ENCODE peak calls at places on chromosome 1, in eight cellular contexts. R, G, Z, D, V, B, O and S are unnamed samples.

GRCh38 chr1:236143104-236143948 is 987 bp downstream of the GPR137B start:
- DNase-seq in B (peak), O (peak), D (peak), V (peak), Z (no peak), R (no peak), G (no peak), S (peak)

GRCh38 chr1:47184090-47184735 is 5.6 kb downstream of the PDZK1IP1 start:
- DNase-seq in O (no peak), G (no peak), R (no peak), Z (no peak), D (peak), V (no peak), B (no peak), S (no peak)

GRCh38 chr1:205356424-205357151 is at the start of gene KLHDC8A:
- DNase-seq in O (no peak), B (no peak), D (no peak), Z (no peak), V (no peak), G (no peak), R (no peak), S (peak)

GRCh38 chr1:239321877-239322276 is 64.5 kb upstream of the CHRM3 start:
- DNase-seq in Z (no peak), O (no peak), V (no peak), G (no peak), D (no peak), B (no peak), R (no peak), S (no peak)

GRCh38 chr1:39117985-39118384 is 86.5 kb upstream of the MACF1 start:
- DNase-seq in Z (no peak), B (no peak), R (no peak), O (peak), G (no peak), D (no peak), V (no peak), S (no peak)

GRCh38 chr1:111334169-111334568 is 43.5 kb downstream of the CHIA start:
- DNase-seq in G (no peak), R (no peak), O (peak), V (peak), Z (peak), B (peak), D (peak), S (peak)

GRCh38 chr1:40768146-40768990 is 15.2 kb upstream of the KCNQ4 start:
- DNase-seq in G (no peak), O (no peak), D (no peak), B (no peak), R (no peak), V (no peak), Z (no peak), S (no peak)

GRCh38 chr1:78055565-78056132 is 9.9 kb downstream of the GIPC2 start:
- DNase-seq in R (no peak), O (no peak), B (no peak), V (no peak), D (no peak), G (no peak), Z (no peak), S (no peak)

GRCh38 chr1:234226106-234226818 is 147.0 kb upstream of the COA6 start:
- DNase-seq in V (no peak), Z (no peak), D (no peak), O (no peak), R (no peak), B (no peak), G (no peak), S (no peak)

GRCh38 chr1:52916241-52916975 is 5.1 kb downstream of the ECHDC2 start:
- DNase-seq in Z (no peak), B (no peak), V (no peak), G (no peak), O (no peak), R (no peak), D (no peak), S (no peak)

GRCh38 chr1:30788580-30789387 is 31.2 kb upstream of the LAPTM5 start:
- DNase-seq in D (no peak), O (no peak), B (peak), Z (no peak), V (no peak), R (no peak), G (no peak), S (peak)

GRCh38 chr1:111989531-111990025 is at the start of gene KCND3:
- DNase-seq in Z (no peak), D (no peak), V (peak), G (no peak), O (peak), R (peak), B (peak), S (peak)

GRCh38 chr1:165516469-165516868 is 27.3 kb upstream of the LRRC52 start:
- DNase-seq in R (no peak), Z (no peak), O (no peak), B (no peak), V (no peak), G (no peak), D (no peak), S (no peak)

GRCh38 chr1:61056674-61057439 is 25.5 kb upstream of the NFIA start:
- DNase-seq in D (peak), V (peak), G (no peak), B (peak), Z (no peak), R (peak), O (peak), S (peak)

DNA sequence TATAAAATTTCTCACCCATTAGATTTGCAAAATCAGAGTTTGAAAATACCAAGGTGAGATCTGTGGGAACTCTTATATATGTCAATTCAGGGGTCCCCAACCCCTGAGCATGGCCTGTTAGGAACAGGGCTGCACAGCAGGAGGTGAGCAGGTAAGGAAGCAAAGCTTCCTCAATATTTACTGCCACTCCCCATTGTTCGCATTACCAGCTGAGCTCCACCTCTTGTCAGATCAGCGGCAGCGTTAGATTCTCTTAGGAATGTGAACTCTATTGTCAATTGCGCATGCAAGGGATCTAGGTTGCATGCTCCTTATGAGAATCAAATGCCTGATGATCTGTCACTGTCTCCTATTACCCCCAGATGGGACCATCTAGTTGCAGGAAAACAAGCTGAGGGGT is 376.6 kb downstream of the LMO4 start:
- DNase-seq in V (no peak), Z (no peak), O (no peak), B (no peak), G (no peak), D (no peak), R (no peak), S (no peak)
- H3K4me3 ChIP-seq in V (no peak), Z (no peak), O (no peak), B (no peak), G (no peak), D (no peak), R (no peak), S (no peak)

GRCh38 chr1:181676269-181676668 is 193.0 kb downstream of the CACNA1E start:
- DNase-seq in Z (no peak), D (peak), V (peak), G (no peak), R (no peak), O (peak), B (peak), S (no peak)
- TF ChIP-seq CTCF in Z (no peak), D (peak), V (peak), G (peak), R (peak), O (no peak), B (no peak), S (no peak)

DNA sequence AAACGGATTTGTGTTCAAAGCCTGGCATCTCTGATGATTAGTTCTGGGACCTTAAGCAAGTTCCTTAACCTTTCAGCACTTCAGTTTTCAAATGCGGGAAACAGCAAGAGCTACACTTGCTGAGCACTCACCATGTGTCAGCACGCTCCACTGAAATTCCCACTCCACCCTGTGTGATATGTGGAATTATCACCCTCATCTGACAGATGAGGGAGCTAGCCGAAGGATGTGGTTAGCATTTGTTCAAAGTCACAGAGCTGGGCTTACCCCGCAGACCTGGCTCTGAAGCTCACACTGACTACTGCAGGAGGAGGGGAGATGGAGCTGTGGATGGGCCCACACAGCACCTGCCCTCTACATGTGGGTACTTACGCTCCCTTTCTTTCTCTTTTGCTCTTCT is 29.1 kb downstream of the IL12RB2 start:
- DNase-seq in Z (no peak), V (no peak), O (no peak), G (no peak), B (no peak), D (no peak), R (no peak), S (no peak)
- H3K4me3 ChIP-seq in Z (no peak), V (no peak), O (no peak), G (no peak), B (no peak), D (no peak), R (no peak), S (no peak)

DNA sequence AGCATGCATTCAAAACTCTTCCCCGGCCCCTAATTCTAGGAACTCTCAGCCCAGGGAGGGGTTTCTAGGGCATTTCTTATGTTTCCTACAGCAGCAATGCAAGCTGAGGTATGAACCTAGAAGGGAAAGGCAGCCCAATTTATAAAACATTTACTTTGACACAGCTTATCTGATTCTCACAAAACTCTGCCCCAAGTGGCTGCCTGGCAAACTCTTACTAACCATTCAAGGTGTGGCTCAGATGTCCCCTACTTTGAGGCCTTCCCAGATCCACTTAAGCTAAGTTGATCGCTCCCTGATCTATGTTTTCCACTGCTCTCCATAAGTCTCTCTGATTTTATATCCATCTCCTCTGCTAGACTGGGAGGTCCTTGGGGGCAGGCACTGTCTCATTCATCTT is 35.4 kb downstream of the AK2 start:
- DNase-seq in B (no peak), R (no peak), V (no peak), G (no peak), O (no peak), Z (no peak), D (peak), S (no peak)
- TF ChIP-seq CTCF in B (peak), R (no peak), V (no peak), G (no peak), O (peak), Z (peak), D (peak), S (peak)

GRCh38 chr1:163205513-163205912 is 2.8 kb upstream of the RGS5 start:
- DNase-seq in Z (no peak), G (no peak), D (no peak), R (no peak), O (peak), B (peak), V (peak), S (peak)

GRCh38 chr1:163203561-163203960 is 845 bp upstream of the RGS5 start:
- DNase-seq in Z (no peak), G (no peak), B (no peak), O (no peak), R (no peak), D (no peak), V (peak), S (no peak)

GRCh38 chr1:163202833-163203451 is at the start of gene RGS5:
- DNase-seq in R (no peak), O (peak), V (peak), G (no peak), B (peak), Z (no peak), D (no peak), S (peak)

GRCh38 chr1:163197022-163197421 is 5.7 kb downstream of the RGS5 start:
- DNase-seq in R (no peak), V (no peak), G (no peak), D (no peak), B (no peak), O (no peak), Z (no peak), S (no peak)

GRCh38 chr1:163201906-163202305 is 810 bp downstream of the RGS5 start:
- DNase-seq in G (no peak), D (no peak), B (no peak), V (no peak), O (no peak), R (no peak), Z (no peak), S (peak)
- H3K4me3 ChIP-seq in G (no peak), D (no peak), B (no peak), V (no peak), O (no peak), R (no peak), Z (peak), S (no peak)

GRCh38 chr1:57018119-57018518 is 52.3 kb upstream of the C8B start:
- DNase-seq in R (no peak), V (no peak), B (no peak), Z (no peak), G (no peak), O (no peak), D (no peak), S (no peak)

GRCh38 chr1:57015071-57015470 is 49.3 kb upstream of the C8B start:
- DNase-seq in B (no peak), O (no peak), D (no peak), G (no peak), V (no peak), Z (no peak), R (peak), S (no peak)

GRCh38 chr1:57017201-57017600 is 51.4 kb upstream of the C8B start:
- DNase-seq in D (no peak), G (no peak), O (no peak), R (no peak), B (peak), Z (no peak), V (peak), S (no peak)

GRCh38 chr1:57019240-57019805 is 53.5 kb upstream of the C8B start:
- DNase-seq in R (no peak), V (no peak), G (no peak), O (no peak), B (no peak), Z (no peak), D (no peak), S (no peak)

DNA sequence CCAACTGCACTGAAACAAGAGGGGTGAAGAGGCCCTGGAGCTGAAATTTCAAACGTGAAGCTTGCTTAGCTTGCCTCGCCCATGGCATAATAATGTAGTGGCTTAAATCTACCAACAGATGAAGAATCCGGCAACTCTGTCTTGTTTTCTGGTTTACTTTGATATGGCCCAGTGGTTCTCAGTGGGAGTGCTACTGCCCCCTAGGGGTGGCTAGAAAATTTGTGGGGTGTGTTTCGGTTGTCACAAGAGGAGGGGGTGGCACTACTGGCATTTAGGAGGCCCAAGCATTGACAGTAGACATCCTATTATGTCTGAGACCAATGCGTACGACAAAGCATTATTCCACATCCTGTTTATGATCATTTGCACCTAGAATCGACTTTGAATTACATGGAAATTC is 51.9 kb upstream of the C8B start:
- DNase-seq in R (no peak), O (peak), G (no peak), B (peak), Z (no peak), D (peak), V (no peak), S (peak)
- TF ChIP-seq CTCF in R (no peak), O (peak), G (peak), B (no peak), Z (peak), D (peak), V (peak), S (peak)

DNA sequence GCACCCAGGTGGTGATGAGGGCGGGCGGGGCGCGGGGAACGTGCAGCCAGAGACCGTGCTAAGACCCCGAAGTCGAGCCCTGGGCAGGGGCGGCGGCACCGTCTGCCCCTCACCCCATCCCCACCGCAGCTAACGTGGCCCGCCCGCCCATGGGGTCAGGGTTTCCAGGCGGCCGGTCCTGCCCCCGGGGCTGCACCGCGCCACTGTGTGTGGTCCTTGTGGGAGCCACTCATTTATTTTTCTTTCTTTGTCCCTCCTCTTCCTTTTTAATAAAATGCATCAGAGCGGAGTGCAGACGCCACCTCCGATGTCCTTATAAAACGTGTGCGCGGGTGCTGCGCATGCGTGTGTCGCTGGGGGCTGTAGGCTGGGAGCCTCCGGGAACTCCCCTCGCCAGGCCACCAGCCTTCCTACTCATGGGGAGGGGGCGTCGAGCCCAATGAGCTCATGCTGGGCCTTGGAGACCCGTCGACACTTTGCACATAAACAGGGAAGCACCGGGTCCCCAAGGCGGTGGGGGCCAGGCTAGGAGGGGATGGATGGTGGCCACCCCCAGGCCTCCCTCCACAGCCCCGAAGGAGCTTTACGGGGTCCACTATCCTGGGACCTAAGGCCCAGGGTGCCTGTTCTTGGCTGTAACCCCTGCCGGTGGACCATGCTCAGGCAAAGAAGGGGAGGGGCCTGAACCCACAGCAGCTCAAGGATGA is 59.9 kb downstream of the WNT9A start:
- DNase-seq in G (peak), D (no peak), V (no peak), O (peak), R (peak), Z (no peak), B (no peak), S (peak)
- H3K4me3 ChIP-seq in G (peak), D (no peak), V (no peak), O (peak), R (no peak), Z (peak), B (no peak), S (no peak)

DNA sequence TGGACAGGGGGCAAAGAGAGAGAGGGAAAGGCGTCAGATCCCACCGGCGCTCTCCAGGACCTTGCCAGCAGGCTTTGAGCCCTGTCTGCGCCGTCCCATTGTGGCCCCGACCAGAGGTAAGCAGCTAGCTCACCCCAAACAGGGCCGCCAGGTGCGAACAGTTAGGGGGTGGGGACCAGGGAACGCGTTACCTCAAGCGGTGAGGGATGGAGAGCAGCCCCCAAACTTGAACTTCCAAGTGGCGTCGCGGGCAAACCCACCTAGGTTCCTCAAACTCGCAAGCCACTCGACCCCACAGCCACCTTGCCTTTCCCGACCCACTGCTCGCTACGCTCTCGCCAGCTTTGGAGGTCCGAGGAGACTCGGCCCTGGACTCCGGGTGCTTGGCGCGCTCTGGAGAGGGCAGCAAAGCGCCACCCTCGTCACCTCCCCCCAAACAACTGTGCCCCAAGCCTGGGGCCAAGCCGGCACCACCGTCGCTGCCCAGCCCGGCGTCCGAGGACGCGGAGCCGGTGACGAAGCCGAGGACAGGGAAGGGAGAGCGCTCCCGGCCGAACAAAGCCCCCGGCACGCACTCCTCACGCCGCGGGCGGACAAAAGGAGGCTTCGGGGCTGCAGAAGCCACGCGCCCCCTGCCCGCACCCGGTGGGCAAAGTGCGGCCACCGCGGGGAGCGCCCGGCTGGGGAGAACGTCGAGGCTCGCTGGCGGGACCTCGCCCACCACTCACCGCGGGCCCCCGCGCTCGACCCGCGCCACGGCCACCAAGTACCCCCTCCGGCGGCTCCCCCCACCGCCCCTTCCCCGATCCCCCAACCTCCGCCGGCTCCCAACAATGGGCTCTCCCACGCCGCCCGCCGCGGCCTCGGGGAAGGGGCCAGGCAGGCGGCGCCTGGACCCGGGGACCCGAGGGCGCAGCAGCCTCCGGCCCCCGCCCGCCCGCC is 984 bp downstream of the SSBP3 start:
- DNase-seq in D (peak), O (no peak), G (no peak), V (no peak), Z (no peak), B (peak), R (peak), S (no peak)
- TF ChIP-seq CTCF in D (no peak), O (no peak), G (peak), V (no peak), Z (no peak), B (no peak), R (no peak), S (no peak)

GRCh38 chr1:193187114-193187513 is 701 bp upstream of the B3GALT2 start:
- DNase-seq in R (no peak), Z (no peak), D (no peak), B (no peak), G (no peak), V (no peak), O (no peak), S (no peak)

GRCh38 chr1:193183019-193183643 is 3.3 kb downstream of the B3GALT2 start:
- DNase-seq in Z (peak), V (peak), R (no peak), B (peak), O (peak), D (peak), G (no peak), S (peak)

GRCh38 chr1:193185206-193185605 is 1.2 kb downstream of the B3GALT2 start:
- DNase-seq in R (no peak), D (no peak), V (no peak), G (no peak), O (no peak), Z (no peak), B (no peak), S (no peak)

GRCh38 chr1:193185861-193186714 is at the start of gene B3GALT2:
- DNase-seq in V (peak), B (peak), O (peak), D (no peak), R (no peak), G (no peak), Z (no peak), S (peak)

DNA sequence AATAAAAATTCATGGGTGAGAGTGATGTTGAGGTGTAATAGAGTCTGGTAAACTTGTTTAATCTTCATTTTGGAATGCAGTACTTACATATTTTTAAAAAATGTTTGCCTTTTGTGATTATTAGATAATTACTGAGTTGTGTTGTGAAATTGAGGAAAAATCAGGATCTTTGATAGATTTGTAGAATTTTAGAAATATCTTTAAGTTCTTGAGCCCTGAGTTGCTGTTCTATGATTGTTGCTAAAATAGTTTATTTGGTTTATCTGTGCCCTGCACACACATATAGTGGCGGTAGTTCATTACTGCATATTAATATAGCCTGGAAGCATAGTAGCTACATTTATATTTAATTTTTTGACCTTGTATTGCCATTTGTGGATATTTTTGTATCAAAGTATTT is 1.6 kb downstream of the B3GALT2 start:
- DNase-seq in B (no peak), O (no peak), Z (no peak), G (no peak), D (no peak), V (no peak), R (no peak), S (no peak)
- H3K4me3 ChIP-seq in B (no peak), O (no peak), Z (no peak), G (peak), D (no peak), V (peak), R (no peak), S (no peak)